ENCODE peak calls at places on chromosome 1, in six cellular contexts. L is colonic mucosa, I is transverse colon, A is lower lobe of right lung, B is psoas muscle, C is AG04450. Q is an unnamed sample.

GRCh38 chr1:29811727-29812396 is 575.5 kb downstream of the PTPRU start:
- DNase-seq in L (no peak), I (no peak), A (no peak), B (no peak), C (no peak), Q (no peak)

GRCh38 chr1:29706936-29707335 is 470.6 kb downstream of the PTPRU start:
- DNase-seq in L (no peak), I (no peak), A (no peak), B (peak; percentile 34), C (no peak), Q (no peak)

GRCh38 chr1:35173516-35174224 is 19.3 kb downstream of the SFPQ start:
- DNase-seq in L (no peak), I (no peak), A (no peak), B (no peak), C (no peak), Q (no peak)

GRCh38 chr1:44820328-44820944 is 12.1 kb downstream of the BTBD19 start:
- DNase-seq in L (no peak), I (no peak), A (no peak), B (no peak), C (no peak), Q (no peak)

GRCh38 chr1:99970713-99971255 is 988 bp downstream of the SLC35A3 start:
- DNase-seq in L (peak; percentile 43), I (peak; percentile 34), A (no peak), B (no peak), C (no peak), Q (no peak)

GRCh38 chr1:3775248-3775497 is 2.6 kb downstream of the SMIM1 start:
- DNase-seq in L (no peak), I (peak; percentile 14), A (peak; percentile 46), B (no peak), C (no peak), Q (no peak)

GRCh38 chr1:18722270-18722669 is 91.6 kb downstream of the PAX7 start:
- DNase-seq in L (no peak), I (no peak), A (no peak), B (no peak), C (no peak), Q (no peak)

GRCh38 chr1:91278754-91279153 is 125.9 kb downstream of the HFM1 start:
- DNase-seq in L (no peak), I (no peak), A (no peak), B (no peak), C (no peak), Q (no peak)

GRCh38 chr1:44894591-44894990 is 51.5 kb upstream of the PTCH2 start:
- DNase-seq in L (no peak), I (no peak), A (no peak), B (no peak), C (peak; percentile 76), Q (no peak)

GRCh38 chr1:9892563-9893528 is 17.2 kb downstream of the CTNNBIP1 start:
- DNase-seq in L (no peak), I (peak; percentile 17), A (no peak), B (no peak), C (no peak), Q (peak; percentile 37)

GRCh38 chr1:117093091-117093534 is 28.4 kb downstream of the TRIM45 start:
- DNase-seq in L (peak; percentile 30), I (peak; percentile 41), A (no peak), B (peak; percentile 81), C (peak; percentile 91), Q (peak; percentile 82)

GRCh38 chr1:22201023-22201422 is 58.1 kb upstream of the WNT4 start:
- DNase-seq in L (no peak), I (no peak), A (no peak), B (no peak), C (no peak), Q (no peak)

GRCh38 chr1:205542367-205542766 is 37.9 kb downstream of the CDK18 start:
- DNase-seq in L (peak; percentile 16), I (peak; percentile 7), A (no peak), B (peak; percentile 32), C (no peak), Q (no peak)

GRCh38 chr1:205545991-205546390 is 41.5 kb downstream of the CDK18 start:
- DNase-seq in L (peak; percentile 14), I (peak; percentile 5), A (no peak), B (peak; percentile 32), C (no peak), Q (no peak)

GRCh38 chr1:205545001-205545919 is 40.8 kb downstream of the CDK18 start:
- DNase-seq in L (peak; percentile 17), I (peak; percentile 20), A (no peak), B (peak; percentile 20), C (no peak), Q (no peak)

GRCh38 chr1:205541161-205541886 is 36.9 kb downstream of the CDK18 start:
- DNase-seq in L (peak; percentile 14), I (peak; percentile 2), A (no peak), B (peak; percentile 6), C (no peak), Q (no peak)

DNA sequence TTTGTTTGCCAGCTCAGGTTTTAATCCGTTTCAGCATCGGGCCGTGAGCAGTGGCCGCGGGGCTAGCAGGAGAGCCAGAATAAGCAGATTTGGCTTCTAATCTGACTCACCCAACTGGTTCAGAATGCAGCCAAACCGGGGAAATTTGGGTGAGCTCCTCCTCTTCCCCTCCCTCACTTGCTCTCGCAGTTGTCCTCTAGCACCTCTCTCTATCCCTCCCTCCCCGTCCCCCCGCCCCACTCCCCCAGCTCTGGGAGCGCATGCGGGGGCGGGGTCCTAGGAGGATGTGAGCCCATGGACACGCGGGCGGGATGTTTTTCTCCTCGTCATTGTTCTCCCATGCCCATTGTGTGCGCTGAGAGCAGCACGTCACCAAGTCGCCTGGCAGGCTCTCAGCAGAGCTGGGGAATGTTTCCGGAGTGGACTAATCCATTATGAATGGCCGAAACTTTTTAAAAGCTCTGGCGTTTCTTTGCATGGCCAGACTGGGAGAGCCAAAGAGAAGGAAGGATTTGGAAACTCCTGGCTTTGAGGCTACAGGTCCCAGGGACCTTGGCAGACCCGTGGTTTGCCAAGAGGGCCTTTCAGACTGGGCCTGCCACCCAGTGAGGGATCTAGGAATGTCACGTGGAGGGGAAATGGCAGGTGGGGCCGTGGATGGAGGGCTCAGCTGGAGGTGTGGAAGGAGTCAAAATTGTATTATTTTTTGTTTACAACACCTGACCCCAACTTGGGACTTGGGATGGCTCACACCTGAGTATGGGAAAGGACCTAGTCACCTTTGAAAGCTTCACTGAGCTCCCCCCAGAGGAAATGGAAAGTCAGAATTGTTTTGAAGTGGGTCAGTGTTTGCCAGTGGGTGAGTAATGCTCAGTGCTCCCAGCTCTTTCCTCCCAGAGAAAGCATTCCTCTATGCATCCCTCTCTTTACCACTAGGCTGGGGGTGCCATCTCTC is 39.2 kb downstream of the CDK18 start:
- DNase-seq in L (peak; percentile 60), I (peak; percentile 54), A (peak; percentile 86), B (peak; percentile 80), C (peak; percentile 26), Q (peak; percentile 83)
- H3K4me3 ChIP-seq in L (peak overlapping the region; percentile 7), I (peak overlapping the region; percentile 19), A (peak overlapping the region; percentile 31), B (peak overlapping the region; percentile 5), C (peak overlapping the region; percentile 44), Q (no peak overlapping the region)

GRCh38 chr1:95916616-95917015 is 682.6 kb downstream of the RWDD3 start:
- DNase-seq in L (no peak), I (no peak), A (no peak), B (no peak), C (no peak), Q (no peak)
- TF ChIP-seq CTCF in L (no peak), I (no peak), A (no peak), B (no peak), C (peak; percentile 57), Q (no peak)

GRCh38 chr1:175472464-175472863 is 270.9 kb downstream of the TNR start:
- DNase-seq in L (no peak), I (no peak), A (no peak), B (no peak), C (no peak), Q (no peak)

GRCh38 chr1:175470078-175470477 is 273.3 kb downstream of the TNR start:
- DNase-seq in L (no peak), I (no peak), A (no peak), B (no peak), C (no peak), Q (no peak)

GRCh38 chr1:175466556-175466955 is 274.0 kb upstream of the KIAA0040 start:
- DNase-seq in L (no peak), I (no peak), A (no peak), B (no peak), C (no peak), Q (no peak)

GRCh38 chr1:175470591-175470990 is 272.8 kb downstream of the TNR start:
- DNase-seq in L (no peak), I (no peak), A (no peak), B (no peak), C (no peak), Q (no peak)

DNA sequence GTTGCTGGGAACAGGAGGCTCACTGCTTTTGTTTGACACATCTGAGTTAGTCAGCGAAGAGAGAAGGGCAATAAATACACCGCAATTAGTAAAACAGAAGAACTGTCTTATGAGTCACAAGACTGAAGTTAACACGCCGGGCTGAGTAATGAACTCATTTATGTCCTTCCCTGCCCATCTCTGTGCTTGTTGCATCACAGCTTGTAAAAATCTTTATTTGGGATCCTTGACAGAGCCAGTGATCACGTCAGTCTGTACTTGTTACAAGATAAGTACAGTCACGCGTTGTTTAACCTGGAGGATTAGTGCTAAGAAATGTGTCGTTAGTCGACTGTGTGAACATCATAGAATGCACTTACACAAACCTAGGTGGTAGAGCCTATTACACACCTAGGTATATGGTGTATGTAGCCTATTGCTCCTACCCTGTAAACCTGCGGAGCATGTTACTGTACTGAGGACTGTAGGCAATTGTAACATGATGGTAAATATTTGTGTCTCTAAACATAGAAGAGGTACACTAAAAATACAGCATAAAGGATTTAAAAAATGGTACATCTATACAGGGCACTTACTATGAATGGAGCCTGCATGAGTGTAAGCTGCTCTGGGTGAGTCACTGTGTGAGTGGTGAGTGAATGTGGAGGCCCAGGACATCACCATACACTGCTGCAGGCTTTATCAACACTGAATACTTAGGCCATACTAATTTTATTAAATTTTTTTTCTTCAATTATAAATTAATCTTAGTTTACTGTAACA is 272.2 kb downstream of the TNR start:
- DNase-seq in L (no peak), I (no peak), A (no peak), B (no peak), C (no peak), Q (no peak)
- H3K27me3 ChIP-seq in L (no peaks in the 10 kb centered on the region), I (no peaks in the 10 kb centered on the region), A (no peaks in the 10 kb centered on the region), B (peaks cover 7% of the 10 kb centered on the region), C (no peaks in the 10 kb centered on the region), Q (no peaks in the 10 kb centered on the region)

GRCh38 chr1:50971748-50972305 is 1.8 kb downstream of the CDKN2C start:
- DNase-seq in L (no peak), I (no peak), A (no peak), B (no peak), C (no peak), Q (no peak)

GRCh38 chr1:50973875-50974617 is 4.0 kb downstream of the CDKN2C start:
- DNase-seq in L (no peak), I (no peak), A (no peak), B (no peak), C (no peak), Q (no peak)

GRCh38 chr1:50973255-50973654 is 3.2 kb downstream of the CDKN2C start:
- DNase-seq in L (no peak), I (no peak), A (no peak), B (no peak), C (no peak), Q (no peak)

GRCh38 chr1:50970927-50971582 is 1.0 kb downstream of the CDKN2C start:
- DNase-seq in L (no peak), I (no peak), A (no peak), B (no peak), C (no peak), Q (no peak)

DNA sequence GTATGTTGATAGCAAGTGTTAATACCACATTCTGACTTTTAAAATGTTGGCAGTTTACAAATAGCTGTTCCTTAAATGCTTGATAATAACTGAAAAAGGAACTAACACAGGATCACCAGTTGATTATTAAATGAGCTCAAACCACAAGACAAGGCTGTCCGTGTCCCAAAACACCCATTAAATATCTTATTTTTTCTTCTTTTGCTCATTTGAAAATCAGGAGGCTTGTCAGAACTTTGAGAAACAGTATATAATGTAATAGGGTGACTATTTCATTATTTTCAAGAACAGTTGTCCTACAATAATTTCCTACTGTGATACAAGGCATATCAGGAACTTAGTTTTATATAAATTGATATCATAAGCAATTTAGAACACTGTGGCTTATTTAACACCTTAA is 2.7 kb downstream of the CDKN2C start:
- DNase-seq in L (no peak), I (no peak), A (no peak), B (no peak), C (no peak), Q (no peak)
- H3K4me3 ChIP-seq in L (no peak overlapping the region), I (peak overlapping the region; percentile 11), A (peak overlapping the region; percentile 81), B (peak overlapping the region; percentile 89), C (no peak overlapping the region), Q (no peak overlapping the region)

Q was measured in thyroid gland.